ENCODE peak calls at places on chromosomes 5 and 9, in four cellular contexts. One of them, this sample, is unnamed.

GRCh38 chr9:38026021-38026809 is 42.8 kb downstream of the SHB start:
- DNase-seq in anterior cingulate cortex: no peak
- DNase-seq in right cardiac atrium: no peak
- DNase-seq in activated naive CD4-positive, alpha-beta T cell treated with anti-CD3 and anti-CD28 coated beads for 36 hours: no peak
- DNase-seq in this sample: no peak

GRCh38 chr9:78132688-78133033 is 101.0 kb upstream of the GNAQ start:
- DNase-seq in activated naive CD4-positive, alpha-beta T cell treated with anti-CD3 and anti-CD28 coated beads for 36 hours: no peak
- DNase-seq in right cardiac atrium: no peak
- DNase-seq in anterior cingulate cortex: no peak
- DNase-seq in this sample: no peak

GRCh38 chr5:18113724-18114123 is 479.5 kb downstream of the TAF11L14 start:
- DNase-seq in anterior cingulate cortex: no peak
- DNase-seq in right cardiac atrium: no peak
- DNase-seq in activated naive CD4-positive, alpha-beta T cell treated with anti-CD3 and anti-CD28 coated beads for 36 hours: no peak
- DNase-seq in this sample: no peak

GRCh38 chr5:110702300-110702699 is 24.2 kb downstream of the TMEM232 start:
- DNase-seq in activated naive CD4-positive, alpha-beta T cell treated with anti-CD3 and anti-CD28 coated beads for 36 hours: no peak
- DNase-seq in anterior cingulate cortex: no peak
- DNase-seq in right cardiac atrium: no peak
- DNase-seq in this sample: no peak

GRCh38 chr9:99851028-99851822 is 29.5 kb downstream of the NR4A3 start:
- DNase-seq in activated naive CD4-positive, alpha-beta T cell treated with anti-CD3 and anti-CD28 coated beads for 36 hours: peak
- DNase-seq in anterior cingulate cortex: no peak
- DNase-seq in right cardiac atrium: no peak
- DNase-seq in this sample: no peak

GRCh38 chr5:102018690-102019089 is 277.4 kb downstream of the SLCO4C1 start:
- DNase-seq in activated naive CD4-positive, alpha-beta T cell treated with anti-CD3 and anti-CD28 coated beads for 36 hours: no peak
- DNase-seq in right cardiac atrium: peak
- DNase-seq in anterior cingulate cortex: no peak
- DNase-seq in this sample: no peak

GRCh38 chr9:86997158-86997557 is 49.9 kb upstream of the GAS1 start:
- DNase-seq in anterior cingulate cortex: no peak
- DNase-seq in right cardiac atrium: no peak
- DNase-seq in activated naive CD4-positive, alpha-beta T cell treated with anti-CD3 and anti-CD28 coated beads for 36 hours: no peak
- DNase-seq in this sample: no peak

GRCh38 chr5:170483701-170484458 is 19.9 kb upstream of the KCNIP1 start:
- DNase-seq in anterior cingulate cortex: no peak
- DNase-seq in activated naive CD4-positive, alpha-beta T cell treated with anti-CD3 and anti-CD28 coated beads for 36 hours: peak
- DNase-seq in right cardiac atrium: no peak
- DNase-seq in this sample: peak

GRCh38 chr5:5644249-5644648 is 221.8 kb downstream of the ICE1 start:
- DNase-seq in activated naive CD4-positive, alpha-beta T cell treated with anti-CD3 and anti-CD28 coated beads for 36 hours: no peak
- DNase-seq in anterior cingulate cortex: no peak
- DNase-seq in right cardiac atrium: no peak
- DNase-seq in this sample: no peak

GRCh38 chr9:122001491-122002201 is 91.5 kb downstream of the TTLL11 start:
- DNase-seq in anterior cingulate cortex: no peak
- DNase-seq in right cardiac atrium: peak
- DNase-seq in activated naive CD4-positive, alpha-beta T cell treated with anti-CD3 and anti-CD28 coated beads for 36 hours: no peak
- DNase-seq in this sample: no peak

GRCh38 chr5:103829585-103829984 is 267.0 kb upstream of the NUDT12 start:
- DNase-seq in activated naive CD4-positive, alpha-beta T cell treated with anti-CD3 and anti-CD28 coated beads for 36 hours: no peak
- DNase-seq in anterior cingulate cortex: no peak
- DNase-seq in right cardiac atrium: no peak
- DNase-seq in this sample: no peak

GRCh38 chr9:77770340-77770739 is 122.2 kb upstream of the GNA14 start:
- DNase-seq in activated naive CD4-positive, alpha-beta T cell treated with anti-CD3 and anti-CD28 coated beads for 36 hours: no peak
- DNase-seq in right cardiac atrium: no peak
- DNase-seq in anterior cingulate cortex: no peak
- DNase-seq in this sample: no peak

GRCh38 chr5:180590543-180591248 is 603 bp downstream of the SCGB3A1 start:
- DNase-seq in right cardiac atrium: no peak
- DNase-seq in activated naive CD4-positive, alpha-beta T cell treated with anti-CD3 and anti-CD28 coated beads for 36 hours: no peak
- DNase-seq in anterior cingulate cortex: no peak
- DNase-seq in this sample: no peak

GRCh38 chr9:81915801-81916505 is 12.3 kb upstream of the SPATA31D4 start:
- DNase-seq in anterior cingulate cortex: no peak
- DNase-seq in activated naive CD4-positive, alpha-beta T cell treated with anti-CD3 and anti-CD28 coated beads for 36 hours: no peak
- DNase-seq in right cardiac atrium: no peak
- DNase-seq in this sample: no peak

GRCh38 chr5:1824109-1824821 is 23.1 kb downstream of the NDUFS6 start:
- DNase-seq in activated naive CD4-positive, alpha-beta T cell treated with anti-CD3 and anti-CD28 coated beads for 36 hours: no peak
- DNase-seq in right cardiac atrium: no peak
- DNase-seq in anterior cingulate cortex: no peak
- DNase-seq in this sample: no peak

GRCh38 chr5:73901045-73901444 is 275.0 kb downstream of the ARHGEF28 start:
- DNase-seq in right cardiac atrium: no peak
- DNase-seq in anterior cingulate cortex: no peak
- DNase-seq in activated naive CD4-positive, alpha-beta T cell treated with anti-CD3 and anti-CD28 coated beads for 36 hours: no peak
- DNase-seq in this sample: no peak

GRCh38 chr9:69397384-69398214 is 72.6 kb downstream of the ENTREP1 start:
- DNase-seq in anterior cingulate cortex: no peak
- DNase-seq in activated naive CD4-positive, alpha-beta T cell treated with anti-CD3 and anti-CD28 coated beads for 36 hours: no peak
- DNase-seq in right cardiac atrium: no peak
- DNase-seq in this sample: no peak

GRCh38 chr9:115880221-115880620 is 273.4 kb upstream of the PAPPA start:
- DNase-seq in anterior cingulate cortex: no peak
- DNase-seq in activated naive CD4-positive, alpha-beta T cell treated with anti-CD3 and anti-CD28 coated beads for 36 hours: no peak
- DNase-seq in right cardiac atrium: no peak
- DNase-seq in this sample: no peak

GRCh38 chr9:100394819-100395218 is 32.1 kb upstream of the MSANTD3 start:
- DNase-seq in anterior cingulate cortex: no peak
- DNase-seq in activated naive CD4-positive, alpha-beta T cell treated with anti-CD3 and anti-CD28 coated beads for 36 hours: no peak
- DNase-seq in right cardiac atrium: no peak
- DNase-seq in this sample: no peak

GRCh38 chr5:135048286-135048685 is 14.3 kb upstream of the PITX1 start:
- DNase-seq in anterior cingulate cortex: no peak
- DNase-seq in right cardiac atrium: no peak
- DNase-seq in activated naive CD4-positive, alpha-beta T cell treated with anti-CD3 and anti-CD28 coated beads for 36 hours: no peak
- DNase-seq in this sample: no peak

GRCh38 chr5:180120221-180121101 is 48.9 kb upstream of the RNF130 start:
- DNase-seq in right cardiac atrium: no peak
- DNase-seq in anterior cingulate cortex: no peak
- DNase-seq in activated naive CD4-positive, alpha-beta T cell treated with anti-CD3 and anti-CD28 coated beads for 36 hours: no peak
- DNase-seq in this sample: no peak

GRCh38 chr9:33619666-33620404 is 95.8 kb downstream of the ANKRD18B start:
- DNase-seq in right cardiac atrium: no peak
- DNase-seq in anterior cingulate cortex: no peak
- DNase-seq in activated naive CD4-positive, alpha-beta T cell treated with anti-CD3 and anti-CD28 coated beads for 36 hours: no peak
- DNase-seq in this sample: no peak

GRCh38 chr5:172303090-172303995 is 19.8 kb upstream of the UBTD2 start:
- DNase-seq in right cardiac atrium: no peak
- DNase-seq in activated naive CD4-positive, alpha-beta T cell treated with anti-CD3 and anti-CD28 coated beads for 36 hours: no peak
- DNase-seq in anterior cingulate cortex: no peak
- DNase-seq in this sample: no peak

GRCh38 chr9:109751253-109751652 is 28.7 kb upstream of the PALM2AKAP2 start:
- DNase-seq in activated naive CD4-positive, alpha-beta T cell treated with anti-CD3 and anti-CD28 coated beads for 36 hours: no peak
- DNase-seq in anterior cingulate cortex: no peak
- DNase-seq in right cardiac atrium: no peak
- DNase-seq in this sample: no peak

GRCh38 chr5:133967715-133968056 is 739 bp downstream of the C5orf15 start:
- DNase-seq in anterior cingulate cortex: no peak
- DNase-seq in activated naive CD4-positive, alpha-beta T cell treated with anti-CD3 and anti-CD28 coated beads for 36 hours: no peak
- DNase-seq in right cardiac atrium: peak
- DNase-seq in this sample: no peak

This sample was measured in CD14-positive monocyte.